ENCODE peak calls at places on chromosome X, in seven cellular contexts. C is activated B cell treated with CpG ODN at 0.5 μM for 24 hours, N is Calu3, Z is tibial artery, M is EL, I is left cardiac atrium, T is NCI-H460. L is an unnamed sample.

GRCh38 chrX:3527811-3528210 is 181.4 kb upstream of the MXRA5 start:
- DNase-seq in Z (no peak), N (no peak), T (no peak), C (no peak), M (peak; percentile 25), I (no peak), L (no peak)

GRCh38 chrX:152845618-152846240 is 14.9 kb downstream of the NSDHL start:
- DNase-seq in Z (no peak), C (no peak), N (no peak), I (no peak), M (no peak), T (no peak), L (no peak)

GRCh38 chrX:154799554-154800348 is 5.5 kb downstream of the MPP1 start:
- DNase-seq in N (peak; percentile 52), Z (no peak), M (no peak), C (no peak), I (peak; percentile 32), T (no peak), L (peak; percentile 73)

GRCh38 chrX:99572711-99573110 is 837.4 kb downstream of the PCDH19 start:
- DNase-seq in M (no peak), I (no peak), C (no peak), T (no peak), N (no peak), Z (no peak), L (no peak)

GRCh38 chrX:55867254-55867653 is 149.7 kb downstream of the RRAGB start:
- DNase-seq in M (peak; percentile 2), Z (no peak), I (no peak), C (no peak), T (no peak), N (peak; percentile 1), L (no peak)

GRCh38 chrX:37371578-37371981 is 22.4 kb downstream of the PRRG1 start:
- DNase-seq in I (no peak), T (no peak), M (peak; percentile 7), C (no peak), N (no peak), Z (no peak), L (no peak)

GRCh38 chrX:63349307-63349706 is 1.8 kb downstream of the SPIN4 start:
- DNase-seq in C (no peak), N (no peak), I (no peak), T (no peak), Z (no peak), M (peak; percentile 4), L (no peak)

GRCh38 chrX:115525486-115525885 is 35.5 kb upstream of the PLS3 start:
- DNase-seq in M (no peak), C (no peak), Z (no peak), T (no peak), I (no peak), N (no peak), L (no peak)

GRCh38 chrX:76605390-76605789 is 177.9 kb downstream of the MAGEE1 start:
- DNase-seq in I (no peak), T (no peak), C (no peak), N (no peak), Z (no peak), M (no peak), L (no peak)

GRCh38 chrX:101409043-101409442 is 1.0 kb downstream of the HNRNPH2 start:
- DNase-seq in T (no peak), N (no peak), M (no peak), C (no peak), I (no peak), Z (no peak), L (no peak)

GRCh38 chrX:8273451-8273894 is 102.4 kb upstream of the VCX2 start:
- DNase-seq in I (no peak), C (no peak), Z (no peak), T (no peak), M (peak; percentile 0), N (no peak), L (no peak)